ENCODE peak calls at places on chromosomes 13 and 19, in four cellular contexts. P is activated CD4-positive, alpha-beta T cell treated with anti-CD3 and anti-CD28 coated beads, Interleukin-2, amount 50 U/mL, for 24 hours; X is activated CD8-positive, alpha-beta memory T cell treated with anti-CD3 and anti-CD28 coated beads, Interleukin-2, amount 50 U/mL, for 4 hours; L is lower lobe of right lung. Q is an unnamed sample.

GRCh38 chr19:43798546-43799409 is 3.5 kb downstream of the LYPD5 start:
- DNase-seq in P (peak; percentile 46), X (peak; percentile 81), L (peak; percentile 71), Q (peak; percentile 82)

GRCh38 chr19:46863818-46864629 is 3.2 kb downstream of the ARHGAP35 start:
- DNase-seq in P (no peak), X (no peak), L (peak; percentile 70), Q (peak; percentile 46)

GRCh38 chr13:59099182-59099950 is 1064.4 kb downstream of the DIAPH3 start:
- DNase-seq in P (no peak), X (no peak), L (no peak), Q (no peak)

GRCh38 chr13:37187110-37187509 is 81.6 kb upstream of the CSNK1A1L start:
- DNase-seq in P (no peak), X (no peak), L (no peak), Q (no peak)

GRCh38 chr19:47228937-47229673 is 1.9 kb downstream of the BBC3 start:
- DNase-seq in P (no peak), X (peak; percentile 39), L (no peak), Q (no peak)

GRCh38 chr13:42654760-42655159 is 80.8 kb downstream of the TNFSF11 start:
- DNase-seq in P (no peak), X (no peak), L (no peak), Q (peak; percentile 9)

GRCh38 chr19:47619763-47620162 is 10.8 kb downstream of the BICRA start:
- DNase-seq in P (no peak), X (no peak), L (no peak), Q (no peak)

GRCh38 chr19:44685877-44686276 is 13.1 kb upstream of the CEACAM16 start:
- DNase-seq in P (no peak), X (no peak), L (no peak), Q (peak; percentile 50)

GRCh38 chr19:50368649-50369570 is 3.5 kb upstream of the NAPSA start:
- DNase-seq in P (peak; percentile 71), X (peak; percentile 79), L (peak; percentile 87), Q (peak; percentile 79)

GRCh38 chr13:34300559-34300958 is 482.6 kb downstream of the RFC3 start:
- DNase-seq in P (no peak), X (no peak), L (no peak), Q (peak; percentile 40)

GRCh38 chr13:109479991-109480696 is 306.2 kb downstream of the IRS2 start:
- DNase-seq in P (no peak), X (no peak), L (no peak), Q (peak; percentile 22)

GRCh38 chr19:7426986-7427385 is 61.8 kb downstream of the PEX11G start:
- DNase-seq in P (no peak), X (no peak), L (no peak), Q (no peak)

GRCh38 chr13:76668716-76669115 is 217.5 kb downstream of the KCTD12 start:
- DNase-seq in P (no peak), X (no peak), L (no peak), Q (no peak)

GRCh38 chr19:18417250-18418033 is 1.8 kb upstream of the SSBP4 start:
- DNase-seq in P (no peak), X (peak; percentile 29), L (peak; percentile 87), Q (no peak)

GRCh38 chr13:67554746-67555452 is 324.8 kb upstream of the PCDH9 start:
- DNase-seq in P (no peak), X (no peak), L (no peak), Q (no peak)

GRCh38 chr13:95643814-95644598 is 500 bp downstream of the DZIP1 start:
- DNase-seq in P (no peak), X (no peak), L (no peak), Q (no peak)

GRCh38 chr13:91158015-91158390 is 189.5 kb upstream of the MIR17HG start:
- DNase-seq in P (no peak), X (no peak), L (no peak), Q (no peak)